ENCODE peak calls at places on chromosome 16, in ten cellular contexts. A is upper lobe of right lung, M is left ventricle myocardium inferior, P is heart right ventricle, J is A549, T is AG04449, H is IMR-90, E is fibroblast of lung, O is OCI-LY7, G is mammary epithelial cell. Z is an unnamed sample.

GRCh38 chr16:87584271-87584670 is 18.0 kb upstream of the JPH3 start:
- DNase-seq in G (no peak), J (no peak), E (peak), P (no peak), H (peak), A (no peak), T (no peak), M (no peak), O (no peak), Z (no peak)

GRCh38 chr16:86761117-86761971 is 183.0 kb downstream of the FOXL1 start:
- DNase-seq in E (peak), J (peak), H (peak), P (peak), T (no peak), A (no peak), M (peak), G (peak), O (peak), Z (peak)

GRCh38 chr16:67563708-67564468 is 1.6 kb downstream of the CTCF start:
- DNase-seq in J (peak), O (peak), A (no peak), E (peak), G (peak), P (no peak), H (peak), M (no peak), T (no peak), Z (peak)

GRCh38 chr16:11135167-11135973 is 120.6 kb downstream of the SOCS1 start:
- DNase-seq in E (peak), T (no peak), H (peak), J (no peak), O (no peak), M (no peak), G (peak), P (no peak), A (no peak), Z (no peak)

GRCh38 chr16:65388592-65388991 is 266.7 kb upstream of the CDH11 start:
- DNase-seq in P (no peak), E (peak), M (no peak), J (no peak), H (peak), T (peak), A (no peak), O (no peak), G (peak), Z (no peak)

GRCh38 chr16:22071352-22071923 is 20.9 kb upstream of the VWA3A start:
- DNase-seq in M (no peak), J (no peak), P (no peak), A (no peak), G (peak), O (no peak), H (no peak), T (no peak), E (peak), Z (no peak)

GRCh38 chr16:65473699-65474098 is 351.8 kb upstream of the CDH11 start:
- DNase-seq in T (no peak), G (no peak), O (no peak), P (no peak), J (no peak), M (no peak), A (no peak), H (no peak), E (no peak), Z (no peak)

GRCh38 chr16:17125671-17126070 is 345.1 kb downstream of the XYLT1 start:
- DNase-seq in E (no peak), H (peak), A (no peak), J (no peak), P (no peak), M (no peak), G (peak), O (no peak), T (no peak), Z (no peak)

GRCh38 chr16:16933861-16934260 is 536.9 kb downstream of the XYLT1 start:
- DNase-seq in J (no peak), E (no peak), O (no peak), P (no peak), A (no peak), T (no peak), M (no peak), G (no peak), H (no peak), Z (no peak)

GRCh38 chr16:87046235-87046634 is 271.0 kb downstream of the C16orf95 start:
- DNase-seq in P (no peak), J (no peak), A (no peak), G (no peak), H (no peak), M (no peak), E (no peak), T (no peak), O (no peak), Z (no peak)

GRCh38 chr16:3074860-3075545 is 9.6 kb downstream of the IL32 start:
- DNase-seq in P (no peak), O (peak), T (no peak), J (no peak), G (no peak), H (no peak), M (no peak), E (no peak), A (no peak), Z (peak)

GRCh38 chr16:17029602-17030350 is 441.0 kb downstream of the XYLT1 start:
- DNase-seq in T (no peak), P (no peak), O (no peak), J (no peak), H (no peak), E (no peak), A (no peak), M (no peak), G (no peak), Z (no peak)

GRCh38 chr16:27470567-27471431 is 68.8 kb downstream of the IL21R start:
- DNase-seq in J (no peak), H (peak), E (peak), M (no peak), T (no peak), P (no peak), A (no peak), G (no peak), O (no peak), Z (no peak)

GRCh38 chr16:48561960-48562393 is 48.0 kb downstream of the N4BP1 start:
- DNase-seq in E (peak), P (no peak), T (no peak), O (no peak), H (peak), J (no peak), M (no peak), A (no peak), G (no peak), Z (no peak)

GRCh38 chr16:75377971-75378386 is 55.3 kb downstream of the CFDP1 start:
- DNase-seq in P (no peak), T (peak), A (no peak), O (no peak), H (peak), J (peak), E (peak), M (no peak), G (peak), Z (peak)

GRCh38 chr16:82694239-82694874 is 67.6 kb downstream of the CDH13 start:
- DNase-seq in H (peak), T (peak), O (no peak), G (peak), M (no peak), E (peak), J (no peak), A (no peak), P (no peak), Z (no peak)

GRCh38 chr16:692356-693108 is 2.3 kb upstream of the WDR24 start:
- DNase-seq in J (no peak), P (no peak), M (no peak), T (no peak), A (no peak), H (no peak), G (no peak), E (no peak), O (no peak), Z (no peak)

GRCh38 chr16:68232335-68232734 is 3.6 kb downstream of the ESRP2 start:
- DNase-seq in A (peak), P (no peak), O (no peak), T (no peak), H (no peak), J (no peak), G (no peak), E (no peak), M (no peak), Z (no peak)

GRCh38 chr16:77148121-77148520 is 42.9 kb upstream of the MON1B start:
- DNase-seq in J (no peak), M (no peak), O (no peak), A (no peak), E (no peak), H (no peak), T (no peak), P (no peak), G (no peak), Z (no peak)
- TF ChIP-seq CTCF in J (no peak), M (no peak), O (no peak), A (no peak), E (no peak), H (no peak), T (no peak), P (no peak), G (no peak), Z (no peak)

GRCh38 chr16:23128056-23128455 is 21.2 kb downstream of the USP31 start:
- DNase-seq in O (no peak), H (no peak), A (no peak), E (no peak), M (no peak), G (peak), J (no peak), T (no peak), P (no peak), Z (no peak)
- H3K4me3 ChIP-seq in O (no peak), H (no peak), A (no peak), E (no peak), M (no peak), G (no peak), J (no peak), T (no peak), P (no peak), Z (no peak)

DNA sequence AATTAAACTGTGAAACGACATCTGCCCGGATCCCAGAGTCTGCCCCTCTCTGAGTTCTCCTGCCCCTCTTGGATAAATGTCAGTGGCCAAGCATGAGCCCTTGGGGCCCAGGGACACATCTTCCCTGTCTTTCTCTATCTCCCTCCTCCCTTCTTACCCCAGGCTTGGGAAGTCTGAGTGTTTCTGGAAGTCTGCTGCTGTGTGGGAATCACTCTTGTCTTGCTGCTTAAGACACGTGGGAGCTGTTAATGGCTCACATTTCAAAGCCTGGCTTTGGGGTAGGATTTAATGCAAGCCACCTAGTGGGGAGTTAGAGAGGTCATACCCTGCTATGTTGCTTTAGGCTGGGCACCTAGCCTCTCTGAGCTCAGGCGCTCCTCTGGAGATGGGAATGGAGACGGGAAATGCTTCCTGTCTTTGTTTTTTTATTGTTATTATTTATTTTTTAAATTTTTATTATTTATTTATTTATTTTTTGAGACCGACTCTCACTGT is 218.5 kb upstream of the CIBAR2 start:
- DNase-seq in G (peak), M (no peak), O (peak), A (no peak), T (peak), H (peak), J (peak), P (no peak), E (peak), Z (peak)
- TF ChIP-seq CTCF in G (peak), M (peak), O (peak), A (peak), T (peak), H (peak), J (peak), P (peak), E (peak), Z (peak)

DNA sequence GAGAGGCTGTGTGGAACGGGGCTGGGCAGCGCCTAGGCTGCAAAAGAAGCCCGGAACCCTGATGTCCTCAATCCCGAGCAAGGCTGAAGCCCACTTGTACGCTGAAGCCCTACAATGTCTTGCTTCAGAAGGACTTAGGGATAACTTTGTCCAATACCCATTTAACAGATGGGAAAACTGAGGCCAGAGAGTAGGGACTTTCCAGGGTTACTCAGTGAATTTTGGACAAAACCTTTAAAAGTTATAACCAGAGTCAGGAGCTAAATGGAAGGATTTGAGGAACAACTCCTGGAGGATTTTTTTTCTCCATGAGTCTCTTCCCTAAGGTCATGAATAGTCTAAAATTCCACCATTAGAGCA is 161.2 kb downstream of the IRX5 start:
- DNase-seq in J (no peak), E (no peak), A (no peak), G (no peak), O (no peak), T (no peak), P (no peak), H (no peak), M (no peak), Z (no peak)
- H3K4me3 ChIP-seq in J (no peak), E (no peak), A (no peak), G (no peak), O (no peak), T (no peak), P (no peak), H (no peak), M (no peak), Z (no peak)

GRCh38 chr16:50368410-50369132 is at the start of gene BRD7:
- DNase-seq in A (peak), E (peak), G (peak), J (peak), H (peak), O (peak), M (peak), T (no peak), P (peak), Z (peak)
- TF ChIP-seq CTCF in A (peak), E (peak), G (no peak), J (peak), H (peak), O (no peak), M (peak), T (peak), P (peak), Z (peak)